ENCODE peak calls at places on chromosomes 2 and 18, in eight cellular contexts. T is pancreas; G is CD4-positive, CD25-positive, alpha-beta regulatory T cell; I is tibial artery; S is astrocyte of the spinal cord; X is SK-N-SH; U is cardiac fibroblast; K is Caco-2. Z is an unnamed sample.

GRCh38 chr18:79740741-79741700 is 56.7 kb upstream of the KCNG2 start:
- DNase-seq in X (no peak), S (peak; percentile 68), I (peak; percentile 41), G (no peak), K (no peak), U (no peak), T (no peak), Z (no peak)

GRCh38 chr18:79246309-79247108 is 149.2 kb upstream of the NFATC1 start:
- DNase-seq in X (peak; percentile 89), K (peak; percentile 45), G (peak; percentile 52), U (peak; percentile 78), I (peak; percentile 75), T (peak; percentile 61), S (peak; percentile 77), Z (peak; percentile 58)

GRCh38 chr2:171404258-171404657 is 29.5 kb downstream of the METTL8 start:
- DNase-seq in G (no peak), S (peak; percentile 42), K (no peak), U (peak; percentile 42), X (no peak), T (no peak), I (no peak), Z (no peak)

GRCh38 chr18:42734520-42734919 is 381.0 kb downstream of the RIT2 start:
- DNase-seq in G (no peak), T (no peak), I (no peak), S (no peak), X (no peak), K (no peak), U (no peak), Z (no peak)

GRCh38 chr2:200089040-200089755 is 133.8 kb downstream of the MAIP1 start:
- DNase-seq in X (no peak), U (peak; percentile 38), K (no peak), T (no peak), I (no peak), S (peak; percentile 33), G (no peak), Z (no peak)

GRCh38 chr18:75208836-75209128 is 157 bp downstream of the PTGR3 start:
- DNase-seq in X (no peak), U (no peak), S (no peak), G (no peak), I (no peak), T (no peak), K (no peak), Z (no peak)

GRCh38 chr2:7014201-7014640 is 97.0 kb downstream of the RNF144A start:
- DNase-seq in S (peak; percentile 89), T (no peak), I (no peak), G (no peak), X (peak; percentile 63), K (no peak), U (peak; percentile 59), Z (no peak)

GRCh38 chr18:78607784-78608183 is 371.8 kb upstream of the SALL3 start:
- DNase-seq in T (no peak), U (no peak), K (no peak), G (no peak), I (no peak), S (no peak), X (no peak), Z (no peak)

GRCh38 chr18:13070460-13070859 is 79.3 kb downstream of the CEP192 start:
- DNase-seq in S (no peak), X (no peak), K (no peak), U (peak; percentile 39), T (no peak), G (no peak), I (no peak), Z (no peak)

GRCh38 chr2:126655066-126655465 is 892 bp upstream of the GYPC start:
- DNase-seq in G (no peak), U (no peak), I (no peak), X (peak; percentile 2), K (no peak), T (no peak), S (no peak), Z (no peak)

GRCh38 chr2:119407430-119408220 is 24.0 kb upstream of the TMEM37 start:
- DNase-seq in S (peak; percentile 65), I (no peak), T (no peak), K (peak; percentile 59), X (peak; percentile 79), G (no peak), U (peak; percentile 78), Z (no peak)

GRCh38 chr2:45993476-45993991 is 303.7 kb upstream of the EPAS1 start:
- DNase-seq in T (no peak), X (peak; percentile 70), G (peak; percentile 36), S (peak; percentile 80), U (peak; percentile 92), I (peak; percentile 79), K (peak; percentile 71), Z (peak; percentile 85)

GRCh38 chr2:182980115-182980514 is 58.1 kb downstream of the NCKAP1 start:
- DNase-seq in K (no peak), T (no peak), G (no peak), X (peak; percentile 41), I (no peak), U (peak; percentile 65), S (peak; percentile 62), Z (no peak)

GRCh38 chr18:32278148-32278799 is 88.4 kb downstream of the MEP1B start:
- DNase-seq in K (no peak), I (no peak), G (no peak), S (no peak), U (no peak), X (no peak), T (no peak), Z (no peak)

GRCh38 chr2:217494572-217494971 is 508.2 kb downstream of the TNS1 start:
- DNase-seq in I (no peak), X (no peak), G (no peak), T (no peak), U (no peak), K (no peak), S (no peak), Z (no peak)

GRCh38 chr2:188620916-188621315 is 329.2 kb downstream of the GULP1 start:
- DNase-seq in X (no peak), U (no peak), G (no peak), S (peak; percentile 38), K (no peak), T (no peak), I (no peak), Z (no peak)

GRCh38 chr2:55519908-55520885 is 679 bp downstream of the CFAP36 start:
- DNase-seq in S (peak; percentile 33), X (peak; percentile 49), T (no peak), I (no peak), U (peak; percentile 49), K (peak; percentile 44), G (peak; percentile 38), Z (no peak)

GRCh38 chr18:36031903-36032302 is 35.5 kb downstream of the RPRD1A start:
- DNase-seq in S (no peak), X (no peak), U (no peak), I (no peak), T (no peak), G (no peak), K (no peak), Z (no peak)

GRCh38 chr2:238425979-238426567 is 654 bp upstream of the ASB1 start:
- DNase-seq in G (no peak), I (no peak), U (peak; percentile 74), K (no peak), T (no peak), X (peak; percentile 80), S (peak; percentile 90), Z (no peak)

GRCh38 chr18:54233228-54233625 is 8.8 kb upstream of the MBD2 start:
- DNase-seq in X (no peak), S (no peak), K (no peak), U (peak; percentile 12), I (no peak), G (no peak), T (no peak), Z (no peak)

GRCh38 chr2:231167745-231168459 is 30.5 kb upstream of the ARMC9 start:
- DNase-seq in G (no peak), S (no peak), K (no peak), U (peak; percentile 57), T (no peak), I (no peak), X (no peak), Z (no peak)

GRCh38 chr2:224366269-224366668 is 35.6 kb downstream of the FAM124B start:
- DNase-seq in U (peak; percentile 33), X (no peak), I (no peak), S (peak; percentile 20), K (no peak), T (no peak), G (no peak), Z (no peak)

GRCh38 chr2:106805716-106806115 is 80.3 kb downstream of the ST6GAL2 start:
- DNase-seq in U (no peak), X (no peak), K (no peak), G (no peak), T (no peak), S (no peak), I (no peak), Z (no peak)

GRCh38 chr2:84865181-84865783 is 15.6 kb downstream of the TRABD2A start:
- DNase-seq in T (no peak), S (peak; percentile 23), U (peak; percentile 53), I (no peak), G (no peak), X (no peak), K (no peak), Z (no peak)

GRCh38 chr2:163852616-163853015 is 116.8 kb upstream of the FIGN start:
- DNase-seq in U (no peak), S (peak; percentile 16), X (no peak), I (no peak), G (no peak), T (no peak), K (no peak), Z (no peak)

GRCh38 chr2:240569998-240570530 is 1.8 kb downstream of the RNPEPL1 start:
- DNase-seq in I (peak; percentile 62), U (no peak), S (no peak), G (no peak), T (peak; percentile 45), K (peak; percentile 36), X (no peak), Z (no peak)
- H3K4me3 ChIP-seq in I (peak overlapping the region; percentile 69), U (no peak overlapping the region), S (no peak overlapping the region), G (peak overlapping the region; percentile 77), T (no peak overlapping the region), K (no peak overlapping the region), X (no peak overlapping the region), Z (no peak overlapping the region)

DNA sequence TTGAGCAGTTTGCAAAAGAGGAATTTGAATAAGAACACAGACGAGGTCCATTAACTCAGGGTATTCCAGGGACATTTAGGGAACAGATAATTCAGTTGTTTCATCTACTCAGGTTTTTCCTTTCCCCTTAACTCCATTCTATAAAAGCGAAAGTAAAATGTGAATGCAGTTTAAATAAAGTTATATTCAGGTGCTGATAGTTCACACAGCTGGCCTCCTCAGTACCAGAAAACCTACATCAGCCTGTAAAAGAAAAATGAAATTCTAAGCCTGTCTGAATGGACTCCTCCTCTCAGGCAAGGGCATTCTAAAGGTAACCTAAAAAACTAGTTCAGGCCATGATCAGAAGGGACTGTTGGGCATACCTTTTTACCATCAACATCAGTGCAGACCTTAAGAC is 873.8 kb downstream of the SUCLG1 start:
- DNase-seq in G (no peak), X (no peak), K (no peak), I (no peak), U (no peak), T (no peak), S (no peak), Z (no peak)
- H3K4me3 ChIP-seq in G (no peak overlapping the region), X (no peak overlapping the region), K (no peak overlapping the region), I (no peak overlapping the region), U (no peak overlapping the region), T (no peak overlapping the region), S (no peak overlapping the region), Z (no peak overlapping the region)

GRCh38 chr2:131035112-131035825 is 58.0 kb downstream of the FAM168B start:
- DNase-seq in G (no peak), U (no peak), X (peak; percentile 82), S (no peak), K (no peak), T (no peak), I (no peak), Z (no peak)
- H3K4me3 ChIP-seq in G (no peak overlapping the region), U (peak overlapping the region; percentile 15), X (peak overlapping the region; percentile 49), S (peak overlapping the region; percentile 7), K (peak overlapping the region; percentile 15), T (no peak overlapping the region), I (peak overlapping the region; percentile 52), Z (peak overlapping the region; percentile 57)

GRCh38 chr2:130727286-130727924 is 1.5 kb upstream of the GPR148 start:
- DNase-seq in U (peak; percentile 79), T (peak; percentile 89), X (peak; percentile 96), I (peak; percentile 90), G (peak; percentile 81), K (peak; percentile 91), S (peak; percentile 70), Z (peak; percentile 64)
- H3K4me3 ChIP-seq in U (peak overlapping the region; percentile 57), T (peak overlapping the region; percentile 42), X (peak overlapping the region; percentile 46), I (peak overlapping the region; percentile 66), G (peak overlapping the region; percentile 63), K (peak overlapping the region; percentile 40), S (peak overlapping the region; percentile 53), Z (peak overlapping the region; percentile 67)